ENCODE peak calls at places on chromosome 16, in four cellular contexts. One of them, this sample, is unnamed.

GRCh38 chr16:67546761-67547422 is 15.4 kb upstream of the CTCF start:
- DNase-seq in H9: peak; percentile 88
- DNase-seq in IMR-90: peak; percentile 57
- DNase-seq in H1: peak; percentile 70
- DNase-seq in this sample: peak; percentile 86

GRCh38 chr16:30621765-30622164 is 11.6 kb upstream of the ZNF689 start:
- DNase-seq in H9: no peak
- DNase-seq in IMR-90: peak; percentile 7
- DNase-seq in H1: no peak
- DNase-seq in this sample: no peak

GRCh38 chr16:70416748-70417616 is 21.9 kb downstream of the ST3GAL2 start:
- DNase-seq in H9: no peak
- DNase-seq in IMR-90: no peak
- DNase-seq in H1: no peak
- DNase-seq in this sample: no peak

GRCh38 chr16:85178596-85178995 is 66.3 kb upstream of the CIBAR2 start:
- DNase-seq in H9: no peak
- DNase-seq in IMR-90: no peak
- DNase-seq in H1: no peak
- DNase-seq in this sample: no peak

GRCh38 chr16:56672761-56673536 is 3.3 kb downstream of the MT1H start:
- DNase-seq in H9: no peak
- DNase-seq in IMR-90: peak; percentile 56
- DNase-seq in H1: no peak
- DNase-seq in this sample: no peak

GRCh38 chr16:84720180-84720579 is 20.4 kb downstream of the USP10 start:
- DNase-seq in H9: no peak
- DNase-seq in IMR-90: no peak
- DNase-seq in H1: no peak
- DNase-seq in this sample: no peak

GRCh38 chr16:87528690-87529579 is 36.1 kb upstream of the ZCCHC14 start:
- DNase-seq in H9: no peak
- DNase-seq in IMR-90: no peak
- DNase-seq in H1: no peak
- DNase-seq in this sample: no peak

GRCh38 chr16:72952404-72953301 is 95.3 kb downstream of the ZFHX3 start:
- DNase-seq in H9: no peak
- DNase-seq in IMR-90: peak; percentile 89
- DNase-seq in H1: no peak
- DNase-seq in this sample: no peak

GRCh38 chr16:12157510-12158093 is 181.1 kb downstream of the SNX29 start:
- DNase-seq in H9: no peak
- DNase-seq in IMR-90: peak; percentile 67
- DNase-seq in H1: no peak
- DNase-seq in this sample: peak; percentile 82

GRCh38 chr16:70688266-70688742 is 2.5 kb upstream of the MTSS2 start:
- DNase-seq in H9: no peak
- DNase-seq in IMR-90: peak; percentile 59
- DNase-seq in H1: no peak
- DNase-seq in this sample: no peak

GRCh38 chr16:28210264-28210663 is 1.5 kb downstream of the XPO6 start:
- DNase-seq in H9: no peak
- DNase-seq in IMR-90: no peak
- DNase-seq in H1: no peak
- DNase-seq in this sample: no peak

GRCh38 chr16:68590201-68590994 is 51.3 kb downstream of the ZFP90 start:
- DNase-seq in H9: peak; percentile 93
- DNase-seq in IMR-90: peak; percentile 7
- DNase-seq in H1: peak; percentile 64
- DNase-seq in this sample: peak; percentile 85

GRCh38 chr16:87125206-87126155 is 191.7 kb downstream of the C16orf95 start:
- DNase-seq in H9: no peak
- DNase-seq in IMR-90: no peak
- DNase-seq in H1: no peak
- DNase-seq in this sample: no peak

GRCh38 chr16:30434852-30435251 is 5.0 kb upstream of the DCTPP1 start:
- DNase-seq in H9: no peak
- DNase-seq in IMR-90: no peak
- DNase-seq in H1: no peak
- DNase-seq in this sample: no peak

GRCh38 chr16:66935319-66936011 is at the start of gene CES2:
- DNase-seq in H9: no peak
- DNase-seq in IMR-90: peak; percentile 29
- DNase-seq in H1: no peak
- DNase-seq in this sample: no peak

GRCh38 chr16:70341600-70341999 is 5.1 kb upstream of the DDX19A start:
- DNase-seq in H9: peak; percentile 38
- DNase-seq in IMR-90: no peak
- DNase-seq in H1: no peak
- DNase-seq in this sample: no peak

GRCh38 chr16:73019456-73020362 is 28.2 kb downstream of the ZFHX3 start:
- DNase-seq in H9: no peak
- DNase-seq in IMR-90: peak; percentile 89
- DNase-seq in H1: no peak
- DNase-seq in this sample: no peak

GRCh38 chr16:22192261-22193133 is 13.6 kb upstream of the EEF2K start:
- DNase-seq in H9: peak; percentile 63
- DNase-seq in IMR-90: peak; percentile 91
- DNase-seq in H1: no peak
- DNase-seq in this sample: no peak

GRCh38 chr16:56163089-56163488 is 28.2 kb upstream of the GNAO1 start:
- DNase-seq in H9: no peak
- DNase-seq in IMR-90: no peak
- DNase-seq in H1: no peak
- DNase-seq in this sample: no peak

GRCh38 chr16:46739934-46740333 is 8.2 kb downstream of the MYLK3 start:
- DNase-seq in H9: no peak
- DNase-seq in IMR-90: no peak
- DNase-seq in H1: no peak
- DNase-seq in this sample: peak; percentile 88

GRCh38 chr16:1500465-1501150 is 7.4 kb downstream of the TELO2 start:
- DNase-seq in H9: no peak
- DNase-seq in IMR-90: no peak
- DNase-seq in H1: no peak
- DNase-seq in this sample: no peak

GRCh38 chr16:13453325-13453724 is 466.6 kb upstream of the ERCC4 start:
- DNase-seq in H9: no peak
- DNase-seq in IMR-90: no peak
- DNase-seq in H1: no peak
- DNase-seq in this sample: no peak

GRCh38 chr16:27244363-27244755 is 24.2 kb downstream of the NSMCE1 start:
- DNase-seq in H9: peak; percentile 22
- DNase-seq in IMR-90: no peak
- DNase-seq in H1: no peak
- DNase-seq in this sample: no peak

GRCh38 chr16:24851700-24852099 is 5.9 kb downstream of the SLC5A11 start:
- DNase-seq in H9: no peak
- DNase-seq in IMR-90: peak; percentile 75
- DNase-seq in H1: no peak
- DNase-seq in this sample: no peak

GRCh38 chr16:77585379-77585778 is 136.9 kb upstream of the NUDT7 start:
- DNase-seq in H9: no peak
- DNase-seq in IMR-90: peak; percentile 41
- DNase-seq in H1: no peak
- DNase-seq in this sample: no peak

GRCh38 chr16:1757714-1758461 is 13.5 kb downstream of the NME3 start:
- DNase-seq in H9: no peak
- DNase-seq in IMR-90: no peak
- DNase-seq in H1: no peak
- DNase-seq in this sample: no peak

GRCh38 chr16:66618588-66618987 is 14.1 kb downstream of the CMTM3 start:
- DNase-seq in H9: no peak
- DNase-seq in IMR-90: peak; percentile 98
- DNase-seq in H1: no peak
- DNase-seq in this sample: no peak

DNA sequence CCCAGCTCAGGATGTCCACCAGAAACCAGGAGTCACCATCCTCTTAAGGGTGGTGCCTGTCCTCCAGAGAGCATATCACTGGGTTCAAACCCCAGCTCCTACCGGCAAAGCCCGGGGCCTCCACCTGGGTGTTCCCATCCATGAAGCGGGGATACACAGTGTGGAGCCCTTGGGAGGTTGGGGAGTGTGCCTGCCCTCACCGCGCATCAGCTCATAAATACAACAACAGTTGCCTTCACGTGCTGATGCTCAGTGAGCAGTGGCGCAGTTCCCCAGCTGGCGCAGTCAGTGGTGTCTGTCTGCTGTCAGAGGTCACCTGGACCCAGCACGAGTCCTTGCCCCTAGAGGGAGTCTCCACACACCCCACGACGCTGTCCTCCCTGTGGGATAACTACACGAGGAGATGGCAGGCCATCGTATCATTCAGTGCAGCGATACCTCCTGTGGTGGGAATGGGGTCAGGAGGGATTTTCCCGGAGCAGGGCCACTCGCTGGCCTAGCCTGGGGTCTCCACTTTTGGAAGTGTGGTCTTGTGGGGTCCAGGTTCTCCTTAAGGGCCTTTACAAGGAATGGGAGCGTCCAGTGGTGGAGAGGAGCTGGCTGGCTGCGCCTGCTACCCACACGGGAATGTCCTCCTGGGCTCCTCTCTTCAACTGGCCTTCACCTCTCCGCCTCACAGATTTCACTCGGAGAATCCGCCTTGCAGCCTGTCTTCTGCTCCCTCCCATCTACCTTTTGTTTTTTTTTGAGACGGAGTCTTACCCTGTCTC is 2.3 kb upstream of the ELOB start:
- DNase-seq in H9: peak; percentile 33
- DNase-seq in IMR-90: no peak
- DNase-seq in H1: no peak
- DNase-seq in this sample: no peak
- H3K4me2 ChIP-seq in H9: no peak overlapping the region
- H3K4me2 ChIP-seq in IMR-90: no peak overlapping the region
- H3K4me2 ChIP-seq in H1: no peak overlapping the region
- H3K4me2 ChIP-seq in this sample: no peak overlapping the region

DNA sequence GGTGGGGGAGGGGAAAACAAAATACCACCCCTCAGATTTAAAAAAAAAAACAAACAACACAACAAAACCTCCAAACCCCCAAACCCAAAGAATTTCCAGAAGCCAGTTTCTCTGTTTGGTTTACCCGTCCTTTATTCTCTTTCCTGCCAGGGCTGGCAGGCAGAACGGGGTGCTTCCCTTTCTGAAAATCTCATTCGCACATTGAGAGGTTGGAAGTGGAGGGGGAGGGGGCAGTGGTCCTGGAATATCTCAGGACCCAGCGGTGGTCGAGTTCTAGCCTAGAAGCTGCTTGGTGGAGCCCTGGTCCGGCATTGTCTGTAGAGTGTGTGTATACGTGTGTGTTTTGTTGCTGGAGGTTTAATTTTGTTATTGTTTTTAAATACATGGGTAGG is 1.3 kb downstream of the CMIP start:
- DNase-seq in H9: no peak
- DNase-seq in IMR-90: no peak
- DNase-seq in H1: no peak
- DNase-seq in this sample: peak; percentile 67
- H2BK5ac ChIP-seq in H9: no peak overlapping the region
- H2BK5ac ChIP-seq in IMR-90: no peak overlapping the region
- H2BK5ac ChIP-seq in H1: peak overlapping the region; percentile 52
- H2BK5ac ChIP-seq in this sample: no peak overlapping the region

DNA sequence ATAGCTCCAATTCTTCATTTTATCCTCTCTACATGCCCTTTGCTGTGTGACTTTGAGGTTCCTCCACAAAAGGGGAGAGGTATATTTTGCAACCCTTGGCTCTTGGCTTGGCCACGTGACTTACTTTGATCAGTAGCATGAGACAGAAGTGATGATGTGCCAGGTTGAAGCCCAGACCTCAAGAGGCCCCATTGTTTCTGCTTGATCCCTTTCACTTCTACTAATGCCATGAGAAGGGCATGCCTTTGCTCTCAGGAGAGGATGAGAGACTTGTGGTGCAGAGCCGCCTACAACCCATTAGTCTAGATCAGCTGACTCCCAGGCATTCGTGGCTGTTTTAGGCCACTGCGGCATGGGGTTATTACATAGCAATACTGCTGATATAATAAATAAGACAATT is 356.2 kb upstream of the SALL1 start:
- DNase-seq in H9: no peak
- DNase-seq in IMR-90: no peak
- DNase-seq in H1: no peak
- DNase-seq in this sample: no peak
- H4K5ac ChIP-seq in H9: no peak overlapping the region
- H4K5ac ChIP-seq in IMR-90: no peak overlapping the region
- H4K5ac ChIP-seq in H1: no peak overlapping the region
- H4K5ac ChIP-seq in this sample: no peak overlapping the region

GRCh38 chr16:88807142-88807625 is 3.6 kb downstream of the CDT1 start:
- DNase-seq in H9: no peak
- DNase-seq in IMR-90: no peak
- DNase-seq in H1: no peak
- DNase-seq in this sample: no peak
- H3K4me2 ChIP-seq in H9: no peak overlapping the region
- H3K4me2 ChIP-seq in IMR-90: no peak overlapping the region
- H3K4me2 ChIP-seq in H1: no peak overlapping the region
- H3K4me2 ChIP-seq in this sample: no peak overlapping the region